ENCODE peak calls at places on chromosomes 7 and 10, in six cellular contexts. One of them, this sample, is unnamed.

GRCh38 chr10:98293550-98294269 is 25.7 kb upstream of the LOXL4 start:
- DNase-seq in NCI-H1417 treated with DMSO at 0.1 percent for 48 hours: no peak
- DNase-seq in NCI-H1694: peak; percentile 54
- DNase-seq in GM06990: no peak
- DNase-seq in C1 segment of cervical spinal cord: peak; percentile 10
- DNase-seq in ovary: no peak
- DNase-seq in this sample: no peak

GRCh38 chr10:88922041-88922440 is 30.5 kb downstream of the ACTA2 start:
- DNase-seq in NCI-H1417 treated with DMSO at 0.1 percent for 48 hours: no peak
- DNase-seq in NCI-H1694: no peak
- DNase-seq in GM06990: no peak
- DNase-seq in C1 segment of cervical spinal cord: no peak
- DNase-seq in ovary: no peak
- DNase-seq in this sample: no peak

GRCh38 chr7:31495653-31496052 is 18.2 kb upstream of the ITPRID1 start:
- DNase-seq in NCI-H1417 treated with DMSO at 0.1 percent for 48 hours: no peak
- DNase-seq in NCI-H1694: no peak
- DNase-seq in GM06990: no peak
- DNase-seq in C1 segment of cervical spinal cord: no peak
- DNase-seq in ovary: no peak
- DNase-seq in this sample: no peak

GRCh38 chr10:22250897-22251605 is 33.2 kb upstream of the EBLN1 start:
- DNase-seq in NCI-H1417 treated with DMSO at 0.1 percent for 48 hours: no peak
- DNase-seq in NCI-H1694: no peak
- DNase-seq in GM06990: no peak
- DNase-seq in C1 segment of cervical spinal cord: no peak
- DNase-seq in ovary: no peak
- DNase-seq in this sample: no peak

GRCh38 chr7:150326657-150327268 is 3.4 kb upstream of the ACTR3C start:
- DNase-seq in NCI-H1417 treated with DMSO at 0.1 percent for 48 hours: no peak
- DNase-seq in NCI-H1694: no peak
- DNase-seq in GM06990: no peak
- DNase-seq in C1 segment of cervical spinal cord: no peak
- DNase-seq in ovary: no peak
- DNase-seq in this sample: no peak

GRCh38 chr7:143047327-143047726 is 4.8 kb upstream of the OR6V1 start:
- DNase-seq in NCI-H1417 treated with DMSO at 0.1 percent for 48 hours: no peak
- DNase-seq in NCI-H1694: no peak
- DNase-seq in GM06990: no peak
- DNase-seq in C1 segment of cervical spinal cord: no peak
- DNase-seq in ovary: no peak
- DNase-seq in this sample: no peak

GRCh38 chr10:69636626-69637550 is 6.8 kb downstream of the FAM241B start:
- DNase-seq in NCI-H1417 treated with DMSO at 0.1 percent for 48 hours: no peak
- DNase-seq in NCI-H1694: no peak
- DNase-seq in GM06990: no peak
- DNase-seq in C1 segment of cervical spinal cord: no peak
- DNase-seq in ovary: no peak
- DNase-seq in this sample: peak; percentile 53

GRCh38 chr10:19815478-19816419 is 483 bp upstream of the PLXDC2 start:
- DNase-seq in NCI-H1417 treated with DMSO at 0.1 percent for 48 hours: no peak
- DNase-seq in NCI-H1694: no peak
- DNase-seq in GM06990: no peak
- DNase-seq in C1 segment of cervical spinal cord: peak; percentile 71
- DNase-seq in ovary: peak; percentile 76
- DNase-seq in this sample: peak; percentile 93

GRCh38 chr7:22666732-22667131 is 60.3 kb upstream of the IL6 start:
- DNase-seq in NCI-H1417 treated with DMSO at 0.1 percent for 48 hours: no peak
- DNase-seq in NCI-H1694: no peak
- DNase-seq in GM06990: no peak
- DNase-seq in C1 segment of cervical spinal cord: no peak
- DNase-seq in ovary: no peak
- DNase-seq in this sample: no peak

GRCh38 chr7:130903358-130903974 is 169.5 kb upstream of the KLF14 start:
- DNase-seq in NCI-H1417 treated with DMSO at 0.1 percent for 48 hours: no peak
- DNase-seq in NCI-H1694: no peak
- DNase-seq in GM06990: no peak
- DNase-seq in C1 segment of cervical spinal cord: no peak
- DNase-seq in ovary: no peak
- DNase-seq in this sample: no peak

GRCh38 chr10:95275726-95276366 is 15.0 kb downstream of the PDLIM1 start:
- DNase-seq in NCI-H1417 treated with DMSO at 0.1 percent for 48 hours: no peak
- DNase-seq in NCI-H1694: no peak
- DNase-seq in GM06990: no peak
- DNase-seq in C1 segment of cervical spinal cord: no peak
- DNase-seq in ovary: no peak
- DNase-seq in this sample: no peak

GRCh38 chr7:16765436-16765859 is 11.9 kb downstream of the TSPAN13 start:
- DNase-seq in NCI-H1417 treated with DMSO at 0.1 percent for 48 hours: no peak
- DNase-seq in NCI-H1694: no peak
- DNase-seq in GM06990: no peak
- DNase-seq in C1 segment of cervical spinal cord: no peak
- DNase-seq in ovary: no peak
- DNase-seq in this sample: no peak

GRCh38 chr7:127391591-127392181 is 822 bp downstream of the ZNF800 start:
- DNase-seq in NCI-H1417 treated with DMSO at 0.1 percent for 48 hours: no peak
- DNase-seq in NCI-H1694: no peak
- DNase-seq in GM06990: peak; percentile 75
- DNase-seq in C1 segment of cervical spinal cord: peak; percentile 19
- DNase-seq in ovary: peak; percentile 43
- DNase-seq in this sample: peak; percentile 32

GRCh38 chr10:36036137-36036536 is 394.0 kb upstream of the FZD8 start:
- DNase-seq in NCI-H1417 treated with DMSO at 0.1 percent for 48 hours: no peak
- DNase-seq in NCI-H1694: no peak
- DNase-seq in GM06990: no peak
- DNase-seq in C1 segment of cervical spinal cord: no peak
- DNase-seq in ovary: no peak
- DNase-seq in this sample: no peak

GRCh38 chr10:103759100-103759781 is 96.1 kb downstream of the SH3PXD2A start:
- DNase-seq in NCI-H1417 treated with DMSO at 0.1 percent for 48 hours: no peak
- DNase-seq in NCI-H1694: peak; percentile 70
- DNase-seq in GM06990: no peak
- DNase-seq in C1 segment of cervical spinal cord: peak; percentile 60
- DNase-seq in ovary: no peak
- DNase-seq in this sample: no peak

GRCh38 chr10:78307576-78307975 is 273.9 kb downstream of the RPS24 start:
- DNase-seq in NCI-H1417 treated with DMSO at 0.1 percent for 48 hours: no peak
- DNase-seq in NCI-H1694: no peak
- DNase-seq in GM06990: no peak
- DNase-seq in C1 segment of cervical spinal cord: no peak
- DNase-seq in ovary: no peak
- DNase-seq in this sample: no peak

GRCh38 chr10:98205351-98205750 is 62.6 kb downstream of the LOXL4 start:
- DNase-seq in NCI-H1417 treated with DMSO at 0.1 percent for 48 hours: no peak
- DNase-seq in NCI-H1694: no peak
- DNase-seq in GM06990: no peak
- DNase-seq in C1 segment of cervical spinal cord: no peak
- DNase-seq in ovary: no peak
- DNase-seq in this sample: no peak

GRCh38 chr10:58662314-58662713 is 149.6 kb downstream of the BICC1 start:
- DNase-seq in NCI-H1417 treated with DMSO at 0.1 percent for 48 hours: no peak
- DNase-seq in NCI-H1694: no peak
- DNase-seq in GM06990: no peak
- DNase-seq in C1 segment of cervical spinal cord: no peak
- DNase-seq in ovary: no peak
- DNase-seq in this sample: no peak

GRCh38 chr7:81190997-81191747 is 272.3 kb upstream of the SEMA3C start:
- DNase-seq in NCI-H1417 treated with DMSO at 0.1 percent for 48 hours: no peak
- DNase-seq in NCI-H1694: no peak
- DNase-seq in GM06990: no peak
- DNase-seq in C1 segment of cervical spinal cord: no peak
- DNase-seq in ovary: no peak
- DNase-seq in this sample: no peak

GRCh38 chr7:147415991-147416390 is 1174.6 kb upstream of the C7orf33 start:
- DNase-seq in NCI-H1417 treated with DMSO at 0.1 percent for 48 hours: no peak
- DNase-seq in NCI-H1694: no peak
- DNase-seq in GM06990: no peak
- DNase-seq in C1 segment of cervical spinal cord: no peak
- DNase-seq in ovary: no peak
- DNase-seq in this sample: no peak

GRCh38 chr10:81872206-81872605 is 2.8 kb upstream of the NRG3 start:
- DNase-seq in NCI-H1417 treated with DMSO at 0.1 percent for 48 hours: no peak
- DNase-seq in NCI-H1694: no peak
- DNase-seq in GM06990: no peak
- DNase-seq in C1 segment of cervical spinal cord: peak; percentile 14
- DNase-seq in ovary: no peak
- DNase-seq in this sample: no peak

GRCh38 chr10:87671416-87671815 is 11.7 kb downstream of the PAPSS2 start:
- DNase-seq in NCI-H1417 treated with DMSO at 0.1 percent for 48 hours: no peak
- DNase-seq in NCI-H1694: no peak
- DNase-seq in GM06990: no peak
- DNase-seq in C1 segment of cervical spinal cord: no peak
- DNase-seq in ovary: no peak
- DNase-seq in this sample: no peak

GRCh38 chr10:110498087-110498981 is 627 bp downstream of the DUSP5 start:
- DNase-seq in NCI-H1417 treated with DMSO at 0.1 percent for 48 hours: no peak
- DNase-seq in NCI-H1694: no peak
- DNase-seq in GM06990: peak; percentile 76
- DNase-seq in C1 segment of cervical spinal cord: peak; percentile 38
- DNase-seq in ovary: peak; percentile 48
- DNase-seq in this sample: peak; percentile 58

GRCh38 chr10:104337527-104337984 is 709 bp downstream of the ITPRIP start:
- DNase-seq in NCI-H1417 treated with DMSO at 0.1 percent for 48 hours: no peak
- DNase-seq in NCI-H1694: no peak
- DNase-seq in GM06990: peak; percentile 72
- DNase-seq in C1 segment of cervical spinal cord: no peak
- DNase-seq in ovary: no peak
- DNase-seq in this sample: peak; percentile 59

This sample was measured in testis.